ENCODE peak calls at places on chromosome 16, in ten cellular contexts. R, D, Z, P, Y, U, V, N, K and X are unnamed samples.
A peak's percentile ranks its signal among the peaks of the same experiment; 100 is the strongest.

GRCh38 chr16:19167710-19168172 is 299 bp upstream of the SYT17 start:
- DNase-seq in K (no peak), D (no peak), U (peak; percentile 25), Z (peak; percentile 76), R (peak; percentile 40), V (peak; percentile 88), Y (peak; percentile 75), N (peak; percentile 87), P (peak; percentile 80), X (peak; percentile 36)

GRCh38 chr16:50259334-50260205 is 6.8 kb upstream of the ADCY7 start:
- DNase-seq in Z (peak; percentile 49), N (no peak), K (peak; percentile 61), P (no peak), U (no peak), R (no peak), V (peak; percentile 72), Y (peak; percentile 65), D (no peak), X (peak; percentile 60)

GRCh38 chr16:89686520-89687091 is at the start of gene CDK10:
- DNase-seq in K (peak; percentile 96), N (peak; percentile 84), U (peak; percentile 86), V (peak; percentile 95), D (peak; percentile 73), Z (peak; percentile 88), Y (peak; percentile 78), R (peak; percentile 90), P (peak; percentile 96), X (peak; percentile 72)

GRCh38 chr16:28180660-28181556 is 30.9 kb downstream of the XPO6 start:
- DNase-seq in K (no peak), Z (no peak), U (no peak), R (no peak), N (no peak), V (no peak), D (no peak), Y (no peak), P (peak; percentile 59), X (peak; percentile 40)

GRCh38 chr16:22219389-22220075 is 13.5 kb downstream of the EEF2K start:
- DNase-seq in Z (no peak), D (no peak), V (no peak), R (no peak), P (no peak), K (no peak), U (no peak), Y (no peak), N (no peak), X (no peak)

GRCh38 chr16:62225675-62226074 is 189.4 kb upstream of the CDH8 start:
- DNase-seq in D (no peak), Z (peak; percentile 82), Y (no peak), R (no peak), N (peak; percentile 91), U (no peak), P (peak; percentile 7), K (no peak), V (no peak), X (no peak)

GRCh38 chr16:68081796-68082567 is 3.2 kb upstream of the NFATC3 start:
- DNase-seq in P (no peak), U (no peak), K (no peak), V (no peak), N (peak; percentile 94), D (no peak), Y (no peak), R (no peak), Z (no peak), X (no peak)

GRCh38 chr16:53944026-53944425 is 240.1 kb downstream of the FTO start:
- DNase-seq in Z (no peak), P (no peak), D (no peak), U (no peak), Y (peak; percentile 2), R (no peak), N (no peak), K (no peak), V (no peak), X (no peak)

GRCh38 chr16:1807626-1808025 is 14.1 kb upstream of the IGFALS start:
- DNase-seq in Y (no peak), U (no peak), V (no peak), N (no peak), D (no peak), K (no peak), P (no peak), Z (no peak), R (no peak), X (no peak)

GRCh38 chr16:25279491-25279890 is 21.8 kb upstream of the ZKSCAN2 start:
- DNase-seq in R (no peak), D (no peak), K (no peak), U (no peak), V (no peak), Y (no peak), P (no peak), Z (no peak), N (no peak), X (no peak)

GRCh38 chr16:3131755-3132377 is 3.0 kb upstream of the ZNF213 start:
- DNase-seq in Z (peak; percentile 26), U (no peak), K (no peak), D (no peak), R (peak; percentile 30), Y (peak; percentile 28), P (peak; percentile 62), V (no peak), N (peak; percentile 63), X (no peak)